ENCODE peak calls at places on chromosomes 5 and 9, in eight cellular contexts. S, E, P, H, N, U, V and C are unnamed samples. For H3K9me2, the result is how much of the 10 kb centered on the place peaks cover.

GRCh38 chr9:115200711-115201505 is 83.0 kb upstream of the TNC start:
- DNase-seq in S (no peak), E (no peak), P (no peak), N (peak), V (no peak), H (no peak), U (no peak), C (no peak)

GRCh38 chr5:164326219-164326618 is 820.8 kb downstream of the MAT2B start:
- DNase-seq in P (no peak), S (peak), E (no peak), H (no peak), N (no peak), V (no peak), U (peak), C (no peak)

GRCh38 chr5:173819521-173819920 is 68.6 kb upstream of the CPEB4 start:
- DNase-seq in E (no peak), U (no peak), N (no peak), V (no peak), P (no peak), S (no peak), H (no peak), C (no peak)

GRCh38 chr5:140734354-140734753 is 34.1 kb downstream of the ZMAT2 start:
- DNase-seq in N (peak), V (no peak), E (peak), S (no peak), U (no peak), P (peak), H (peak), C (no peak)

GRCh38 chr5:136034976-136035375 is 6.2 kb downstream of the TGFBI start:
- DNase-seq in H (no peak), E (no peak), N (no peak), S (no peak), U (no peak), V (no peak), P (no peak), C (no peak)

GRCh38 chr5:15069407-15069905 is 197.9 kb upstream of the ANKH start:
- DNase-seq in U (no peak), S (no peak), V (no peak), P (no peak), E (no peak), H (peak), N (no peak), C (no peak)

GRCh38 chr5:139262414-139263139 is 31.0 kb upstream of the MATR3 start:
- DNase-seq in E (peak), S (peak), V (peak), N (peak), P (peak), U (peak), H (peak), C (peak)

GRCh38 chr5:107948377-107948776 is 277.6 kb upstream of the EFNA5 start:
- DNase-seq in P (no peak), N (no peak), H (no peak), E (no peak), U (no peak), V (no peak), S (no peak), C (no peak)

GRCh38 chr5:112968411-112969106 is 8.0 kb upstream of the DCP2 start:
- DNase-seq in S (no peak), E (peak), N (no peak), H (peak), U (no peak), V (no peak), P (no peak), C (no peak)

GRCh38 chr5:115961413-115962238 is 649 bp upstream of the LVRN start:
- DNase-seq in V (no peak), N (peak), S (peak), U (no peak), E (no peak), P (peak), H (no peak), C (no peak)

GRCh38 chr5:60507687-60508086 is 192.3 kb downstream of the DEPDC1B start:
- DNase-seq in U (no peak), V (no peak), H (no peak), S (no peak), P (no peak), E (peak), N (no peak), C (no peak)

GRCh38 chr5:158285771-158286170 is 426.8 kb upstream of the CLINT1 start:
- DNase-seq in U (no peak), V (no peak), N (no peak), S (no peak), E (no peak), P (no peak), H (no peak), C (no peak)

GRCh38 chr5:53249529-53249928 is 140.0 kb upstream of the MOCS2 start:
- DNase-seq in N (peak), V (no peak), S (no peak), P (peak), U (no peak), E (peak), H (peak), C (no peak)

GRCh38 chr9:107707915-107708441 is 218.4 kb upstream of the KLF4 start:
- DNase-seq in V (no peak), U (no peak), S (no peak), E (no peak), P (no peak), N (peak), H (peak), C (no peak)

GRCh38 chr9:33455952-33456351 is 8.6 kb upstream of the AQP3 start:
- DNase-seq in S (no peak), N (no peak), U (no peak), P (no peak), H (no peak), E (no peak), V (peak), C (no peak)

GRCh38 chr5:149130121-149130931 is 11.0 kb upstream of the ABLIM3 start:
- DNase-seq in H (peak), N (peak), U (no peak), E (no peak), S (peak), V (no peak), P (no peak), C (no peak)

GRCh38 chr9:133041958-133042357 is 11.2 kb downstream of the GTF3C5 start:
- DNase-seq in P (no peak), U (no peak), N (no peak), V (no peak), E (no peak), H (no peak), S (no peak), C (no peak)

GRCh38 chr5:38463634-38464521 is 92.6 kb downstream of the LIFR start:
- DNase-seq in S (no peak), H (peak), N (peak), U (no peak), V (peak), E (peak), P (no peak), C (peak)

GRCh38 chr5:151063136-151063544 is 17.7 kb downstream of the TNIP1 start:
- DNase-seq in U (no peak), V (no peak), P (no peak), E (no peak), N (peak), H (peak), S (no peak), C (no peak)

GRCh38 chr5:139482050-139482889 is at the start of gene STING1:
- DNase-seq in S (no peak), E (peak), H (peak), N (peak), V (no peak), P (peak), U (no peak), C (peak)

GRCh38 chr9:127970401-127971313 is 10.1 kb downstream of the EEIG1 start:
- DNase-seq in H (peak), N (no peak), P (peak), S (no peak), U (peak), E (no peak), V (peak), C (no peak)

GRCh38 chr5:36607114-36607561 is 732 bp downstream of the SLC1A3 start:
- DNase-seq in P (no peak), E (peak), N (peak), S (peak), H (peak), U (no peak), V (no peak), C (peak)

GRCh38 chr9:37410354-37410861 is 12.1 kb upstream of the GRHPR start:
- DNase-seq in P (no peak), E (no peak), V (no peak), S (no peak), U (peak), N (no peak), H (no peak), C (no peak)

GRCh38 chr5:108726446-108727091 is 21.1 kb upstream of the FER start:
- DNase-seq in U (no peak), P (no peak), S (no peak), V (no peak), H (peak), N (peak), E (no peak), C (no peak)

GRCh38 chr9:122814545-122814944 is 13.8 kb downstream of the PDCL start:
- DNase-seq in H (no peak), U (no peak), V (no peak), P (no peak), N (no peak), E (no peak), S (no peak), C (no peak)

GRCh38 chr5:114101153-114101552 is 260.7 kb upstream of the KCNN2 start:
- DNase-seq in H (peak), P (peak), N (peak), E (peak), S (peak), U (peak), V (peak), C (peak)

GRCh38 chr5:139745121-139745799 is 50.3 kb upstream of the PSD2 start:
- DNase-seq in H (peak), P (no peak), S (no peak), V (no peak), E (peak), U (no peak), N (peak), C (peak)

GRCh38 chr9:92506184-92506857 is 24.0 kb upstream of the ASPN start:
- DNase-seq in H (peak), N (peak), E (peak), P (no peak), V (no peak), S (no peak), U (no peak), C (no peak)

GRCh38 chr5:178463321-178464155 is 126.7 kb downstream of the COL23A1 start:
- DNase-seq in E (no peak), P (no peak), V (no peak), U (no peak), H (no peak), S (no peak), N (no peak), C (no peak)

GRCh38 chr9:120892748-120893584 is 16.0 kb upstream of the PHF19 start:
- DNase-seq in E (no peak), N (peak), P (no peak), H (peak), U (peak), S (no peak), V (peak), C (no peak)

GRCh38 chr9:127608104-127608966 is 3.7 kb upstream of the STXBP1 start:
- DNase-seq in P (peak), E (peak), U (peak), S (peak), N (peak), H (peak), V (peak), C (peak)

GRCh38 chr5:1185652-1186350 is 15.6 kb upstream of the SLC6A19 start:
- DNase-seq in P (peak), E (peak), V (no peak), U (no peak), N (no peak), H (no peak), S (no peak), C (no peak)

GRCh38 chr5:20231040-20231439 is 243.0 kb upstream of the CDH18 start:
- DNase-seq in P (no peak), U (no peak), E (no peak), S (peak), V (no peak), N (peak), H (peak), C (no peak)

GRCh38 chr5:135871268-135871895 is 24.3 kb downstream of the IL9 start:
- DNase-seq in V (no peak), H (no peak), N (no peak), P (no peak), S (no peak), U (no peak), E (no peak), C (no peak)

GRCh38 chr9:95719354-95719753 is 156.1 kb upstream of the ERCC6L2 start:
- DNase-seq in V (no peak), P (no peak), S (no peak), U (no peak), N (no peak), H (no peak), E (peak), C (no peak)

DNA sequence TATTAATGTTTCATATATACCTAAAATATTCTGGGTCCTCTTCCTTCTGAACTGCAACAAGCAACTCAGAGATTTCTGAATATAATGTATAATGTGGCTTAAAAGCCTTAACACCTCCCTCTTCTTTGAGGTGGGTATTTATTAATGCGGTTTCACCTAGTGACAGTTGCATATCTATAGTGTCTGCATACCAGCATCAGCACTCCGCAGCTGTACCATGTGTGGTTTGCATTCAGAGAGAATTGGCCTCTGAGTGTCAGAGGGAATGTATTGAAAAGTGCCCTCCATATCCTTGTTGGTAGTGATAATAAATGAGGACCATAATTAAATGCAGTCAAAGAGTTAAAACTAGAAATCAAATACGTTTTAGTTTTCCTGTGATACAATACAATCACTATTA is 256.6 kb upstream of the ARRDC3 start:
- DNase-seq in U (no peak), V (no peak), E (no peak), P (no peak), N (no peak), H (no peak), S (peak), C (no peak)
- H3K9me2 ChIP-seq in U (under half), V (under half), E (under half), P (under half), N (under half), H (under half), S (under half), C (under half)

GRCh38 chr5:166561759-166562158 is 1729.7 kb upstream of the WWC1 start:
- DNase-seq in N (no peak), H (no peak), E (no peak), S (no peak), V (no peak), U (no peak), P (no peak), C (no peak)

GRCh38 chr5:166566725-166567124 is 1724.7 kb upstream of the WWC1 start:
- DNase-seq in S (no peak), V (no peak), P (no peak), E (no peak), N (no peak), H (no peak), U (no peak), C (no peak)

DNA sequence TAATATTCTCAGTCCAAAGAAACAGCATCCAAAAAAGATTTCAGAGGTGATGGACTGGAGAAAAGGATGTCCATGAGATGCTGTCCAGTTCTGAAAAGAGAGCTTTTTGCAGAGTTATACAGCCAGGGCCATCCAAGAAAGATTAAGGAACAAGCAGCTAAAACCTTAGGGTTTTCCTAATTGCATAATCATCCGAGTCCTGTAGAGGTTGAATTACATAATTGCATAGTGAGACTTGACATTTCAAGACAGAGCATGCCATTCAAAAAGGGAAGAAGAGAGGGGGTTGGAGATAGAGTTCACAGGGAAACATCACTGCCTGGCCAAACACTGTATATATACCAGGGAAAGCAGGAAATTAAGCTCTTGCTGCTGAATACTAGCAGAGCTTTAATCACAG is 1729.2 kb upstream of the WWC1 start:
- DNase-seq in H (no peak), S (peak), E (no peak), U (no peak), N (no peak), V (no peak), P (no peak), C (no peak)
- H3K9me2 ChIP-seq in H (under half), S (under half), E (under half), U (under half), N (under half), V (under half), P (under half), C (under half)

DNA sequence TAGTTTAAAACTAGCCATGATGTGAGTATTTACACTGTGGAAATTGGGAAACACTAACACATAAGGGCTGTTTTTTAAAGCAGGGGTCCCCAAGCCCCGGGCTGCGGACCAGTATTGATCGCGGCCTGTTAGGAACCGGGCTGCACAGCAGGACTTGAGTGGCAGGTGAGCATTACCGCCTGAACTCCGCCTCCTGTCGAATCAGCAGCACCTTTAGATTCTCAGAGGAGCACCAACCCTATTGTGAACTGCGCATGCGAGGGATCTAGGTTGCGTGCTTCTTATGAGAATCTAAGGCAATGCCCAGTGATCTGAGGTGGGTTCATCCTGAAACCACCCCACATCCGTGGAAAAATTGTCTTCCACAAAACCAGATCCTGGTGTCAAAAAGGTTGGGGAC is 127.8 kb downstream of the PCSK5 start:
- DNase-seq in E (no peak), S (peak), U (no peak), P (no peak), V (no peak), H (no peak), N (no peak), C (no peak)
- H3K9me2 ChIP-seq in E (under half), S (under half), U (under half), P (under half), V (under half), H (under half), N (under half), C (under half)

GRCh38 chr5:143541943-143542797 is 138.7 kb upstream of the NR3C1 start:
- DNase-seq in N (no peak), S (no peak), U (no peak), H (no peak), P (no peak), V (no peak), E (no peak), C (no peak)
- H3K9me2 ChIP-seq in N (under half), S (under half), U (under half), H (under half), P (under half), V (under half), E (under half), C (under half)

DNA sequence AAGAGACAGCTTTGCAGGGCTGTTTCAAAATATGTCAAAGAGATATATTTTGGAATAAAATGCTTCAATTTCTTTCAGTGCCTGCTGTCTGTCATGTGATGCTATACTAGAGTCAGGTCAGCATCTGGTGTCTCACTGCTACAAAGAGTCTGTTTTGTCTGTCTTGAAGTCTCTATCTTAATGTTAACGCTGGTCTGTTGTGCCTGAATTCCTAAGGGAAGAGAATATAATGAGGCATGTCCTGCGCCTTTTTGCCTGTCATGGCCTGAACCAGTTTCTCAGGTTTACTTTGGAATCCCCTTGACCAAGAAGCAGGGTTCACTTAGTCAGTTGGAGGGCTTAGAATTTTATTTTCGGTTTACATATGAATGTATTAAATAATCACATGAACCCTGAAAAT is 176.5 kb downstream of the PDZD2 start:
- DNase-seq in H (no peak), V (no peak), E (no peak), N (no peak), U (no peak), S (peak), P (no peak), C (no peak)
- H3K9me2 ChIP-seq in H (under half), V (under half), E (under half), N (under half), U (under half), S (under half), P (under half), C (under half)